ENCODE peak calls at places on chromosome 22, in eight cellular contexts. One of them, this sample, is unnamed.
A peak's percentile ranks its signal among the peaks of the same experiment; 100 is the strongest.

GRCh38 chr22:23388492-23389009 is 191.5 kb downstream of the IGLL1 start:
- DNase-seq in iris pigment epithelial cell: no peak
- DNase-seq in A549: no peak
- DNase-seq in activated B cell treated with CpG ODN at 0.5 μM for 24 hours: no peak
- DNase-seq in pancreas: no peak
- DNase-seq in CD4-positive, CD25-positive, alpha-beta regulatory T cell: no peak
- DNase-seq in GDM1: no peak
- DNase-seq in Kasumi-1: no peak
- DNase-seq in this sample: no peak

GRCh38 chr22:50507421-50507990 is at the start of gene LMF2:
- DNase-seq in CD4-positive, CD25-positive, alpha-beta regulatory T cell: peak; percentile 89
- DNase-seq in Kasumi-1: peak; percentile 84
- DNase-seq in iris pigment epithelial cell: no peak
- DNase-seq in pancreas: peak; percentile 98
- DNase-seq in A549: peak; percentile 66
- DNase-seq in activated B cell treated with CpG ODN at 0.5 μM for 24 hours: peak; percentile 90
- DNase-seq in GDM1: no peak
- DNase-seq in this sample: peak; percentile 93

GRCh38 chr22:43031617-43032016 is 16.7 kb upstream of the PACSIN2 start:
- DNase-seq in GDM1: no peak
- DNase-seq in activated B cell treated with CpG ODN at 0.5 μM for 24 hours: no peak
- DNase-seq in pancreas: no peak
- DNase-seq in A549: no peak
- DNase-seq in CD4-positive, CD25-positive, alpha-beta regulatory T cell: no peak
- DNase-seq in iris pigment epithelial cell: no peak
- DNase-seq in Kasumi-1: no peak
- DNase-seq in this sample: no peak

GRCh38 chr22:44024288-44024908 is at the start of gene PARVB:
- DNase-seq in CD4-positive, CD25-positive, alpha-beta regulatory T cell: no peak
- DNase-seq in GDM1: no peak
- DNase-seq in Kasumi-1: peak; percentile 5
- DNase-seq in A549: no peak
- DNase-seq in pancreas: peak; percentile 29
- DNase-seq in iris pigment epithelial cell: peak; percentile 14
- DNase-seq in activated B cell treated with CpG ODN at 0.5 μM for 24 hours: peak; percentile 55
- DNase-seq in this sample: no peak

GRCh38 chr22:45934659-45935341 is 42.2 kb downstream of the WNT7B start:
- DNase-seq in iris pigment epithelial cell: peak; percentile 77
- DNase-seq in pancreas: peak; percentile 57
- DNase-seq in CD4-positive, CD25-positive, alpha-beta regulatory T cell: no peak
- DNase-seq in GDM1: no peak
- DNase-seq in activated B cell treated with CpG ODN at 0.5 μM for 24 hours: no peak
- DNase-seq in Kasumi-1: no peak
- DNase-seq in A549: peak; percentile 85
- DNase-seq in this sample: peak; percentile 43

GRCh38 chr22:46942816-46943783 is 180.7 kb downstream of the TBC1D22A start:
- DNase-seq in activated B cell treated with CpG ODN at 0.5 μM for 24 hours: no peak
- DNase-seq in CD4-positive, CD25-positive, alpha-beta regulatory T cell: no peak
- DNase-seq in A549: no peak
- DNase-seq in Kasumi-1: no peak
- DNase-seq in iris pigment epithelial cell: no peak
- DNase-seq in GDM1: no peak
- DNase-seq in pancreas: no peak
- DNase-seq in this sample: no peak

GRCh38 chr22:17781319-17782031 is 7.2 kb upstream of the BID start:
- DNase-seq in pancreas: no peak
- DNase-seq in CD4-positive, CD25-positive, alpha-beta regulatory T cell: peak; percentile 16
- DNase-seq in GDM1: no peak
- DNase-seq in activated B cell treated with CpG ODN at 0.5 μM for 24 hours: peak; percentile 65
- DNase-seq in iris pigment epithelial cell: peak; percentile 95
- DNase-seq in A549: peak; percentile 68
- DNase-seq in Kasumi-1: peak; percentile 36
- DNase-seq in this sample: no peak

GRCh38 chr22:35303029-35303624 is 3.4 kb downstream of the TOM1 start:
- DNase-seq in iris pigment epithelial cell: peak; percentile 19
- DNase-seq in GDM1: no peak
- DNase-seq in Kasumi-1: no peak
- DNase-seq in A549: no peak
- DNase-seq in activated B cell treated with CpG ODN at 0.5 μM for 24 hours: no peak
- DNase-seq in pancreas: no peak
- DNase-seq in CD4-positive, CD25-positive, alpha-beta regulatory T cell: no peak
- DNase-seq in this sample: no peak

GRCh38 chr22:22711532-22711913 is 67.1 kb downstream of the GGTLC2 start:
- DNase-seq in A549: no peak
- DNase-seq in CD4-positive, CD25-positive, alpha-beta regulatory T cell: no peak
- DNase-seq in GDM1: no peak
- DNase-seq in iris pigment epithelial cell: no peak
- DNase-seq in pancreas: no peak
- DNase-seq in activated B cell treated with CpG ODN at 0.5 μM for 24 hours: no peak
- DNase-seq in Kasumi-1: no peak
- DNase-seq in this sample: no peak

GRCh38 chr22:39871008-39871798 is 22.4 kb downstream of the ENTHD1 start:
- DNase-seq in Kasumi-1: no peak
- DNase-seq in iris pigment epithelial cell: no peak
- DNase-seq in GDM1: no peak
- DNase-seq in activated B cell treated with CpG ODN at 0.5 μM for 24 hours: no peak
- DNase-seq in CD4-positive, CD25-positive, alpha-beta regulatory T cell: no peak
- DNase-seq in pancreas: no peak
- DNase-seq in A549: no peak
- DNase-seq in this sample: no peak

GRCh38 chr22:31093956-31094622 is 13.0 kb downstream of the SMTN start:
- DNase-seq in CD4-positive, CD25-positive, alpha-beta regulatory T cell: no peak
- DNase-seq in Kasumi-1: no peak
- DNase-seq in pancreas: peak; percentile 51
- DNase-seq in iris pigment epithelial cell: no peak
- DNase-seq in activated B cell treated with CpG ODN at 0.5 μM for 24 hours: no peak
- DNase-seq in A549: no peak
- DNase-seq in GDM1: no peak
- DNase-seq in this sample: no peak

GRCh38 chr22:37906364-37907008 is 389 bp downstream of the MICALL1 start:
- DNase-seq in GDM1: no peak
- DNase-seq in Kasumi-1: no peak
- DNase-seq in A549: no peak
- DNase-seq in CD4-positive, CD25-positive, alpha-beta regulatory T cell: peak; percentile 31
- DNase-seq in activated B cell treated with CpG ODN at 0.5 μM for 24 hours: peak; percentile 43
- DNase-seq in pancreas: peak; percentile 69
- DNase-seq in iris pigment epithelial cell: no peak
- DNase-seq in this sample: no peak

GRCh38 chr22:46390652-46391301 is 55.3 kb downstream of the TRMU start:
- DNase-seq in iris pigment epithelial cell: peak; percentile 51
- DNase-seq in CD4-positive, CD25-positive, alpha-beta regulatory T cell: no peak
- DNase-seq in pancreas: peak; percentile 89
- DNase-seq in GDM1: no peak
- DNase-seq in Kasumi-1: no peak
- DNase-seq in A549: no peak
- DNase-seq in activated B cell treated with CpG ODN at 0.5 μM for 24 hours: no peak
- DNase-seq in this sample: peak; percentile 56

GRCh38 chr22:20131593-20131855 is at the start of gene ZDHHC8:
- DNase-seq in iris pigment epithelial cell: peak; percentile 27
- DNase-seq in pancreas: no peak
- DNase-seq in GDM1: no peak
- DNase-seq in A549: no peak
- DNase-seq in Kasumi-1: no peak
- DNase-seq in CD4-positive, CD25-positive, alpha-beta regulatory T cell: peak; percentile 33
- DNase-seq in activated B cell treated with CpG ODN at 0.5 μM for 24 hours: no peak
- DNase-seq in this sample: no peak

GRCh38 chr22:50577987-50578775 is at the start of gene CPT1B:
- DNase-seq in iris pigment epithelial cell: no peak
- DNase-seq in CD4-positive, CD25-positive, alpha-beta regulatory T cell: no peak
- DNase-seq in activated B cell treated with CpG ODN at 0.5 μM for 24 hours: no peak
- DNase-seq in GDM1: no peak
- DNase-seq in Kasumi-1: no peak
- DNase-seq in A549: no peak
- DNase-seq in pancreas: no peak
- DNase-seq in this sample: no peak

GRCh38 chr22:39432361-39432811 is 24.4 kb upstream of the MGAT3 start:
- DNase-seq in iris pigment epithelial cell: no peak
- DNase-seq in Kasumi-1: no peak
- DNase-seq in CD4-positive, CD25-positive, alpha-beta regulatory T cell: no peak
- DNase-seq in GDM1: no peak
- DNase-seq in pancreas: no peak
- DNase-seq in A549: no peak
- DNase-seq in activated B cell treated with CpG ODN at 0.5 μM for 24 hours: no peak
- DNase-seq in this sample: no peak

GRCh38 chr22:43491737-43492136 is 79.9 kb downstream of the MPPED1 start:
- DNase-seq in pancreas: no peak
- DNase-seq in CD4-positive, CD25-positive, alpha-beta regulatory T cell: no peak
- DNase-seq in Kasumi-1: no peak
- DNase-seq in A549: no peak
- DNase-seq in iris pigment epithelial cell: no peak
- DNase-seq in activated B cell treated with CpG ODN at 0.5 μM for 24 hours: no peak
- DNase-seq in GDM1: no peak
- DNase-seq in this sample: no peak

This sample was measured in mucosa of gallbladder.